ENCODE peak calls at places on chromosomes 4 and X, in six cellular contexts. B, F, C, D, K and W are unnamed samples.

GRCh38 chr4:139278956-139279722 is 886 bp downstream of the MGARP start:
- DNase-seq in D (peak), B (no peak), K (no peak), F (no peak), C (no peak), W (no peak)

GRCh38 chrX:65644621-65645287 is 22.7 kb upstream of the MSN start:
- DNase-seq in K (peak), B (no peak), D (no peak), C (peak), F (peak), W (peak)

GRCh38 chr4:5678977-5679376 is 29.4 kb downstream of the EVC2 start:
- DNase-seq in B (no peak), F (no peak), C (no peak), D (no peak), K (no peak), W (no peak)

GRCh38 chr4:26105372-26105771 is 191.4 kb downstream of the SMIM20 start:
- DNase-seq in C (no peak), B (no peak), D (no peak), F (no peak), K (peak), W (no peak)

GRCh38 chrX:43813898-43814297 is 68.4 kb downstream of the MAOB start:
- DNase-seq in C (no peak), F (no peak), B (no peak), K (peak), D (peak), W (no peak)

GRCh38 chrX:131816551-131817136 is 206.5 kb upstream of the STK26 start:
- DNase-seq in D (no peak), K (no peak), F (no peak), B (peak), C (no peak), W (peak)

GRCh38 chrX:46770817-46771163 is 11.9 kb upstream of the SLC9A7 start:
- DNase-seq in C (no peak), B (peak), K (peak), F (no peak), D (no peak), W (no peak)

GRCh38 chr4:167786504-167786903 is 305.8 kb upstream of the ANXA10 start:
- DNase-seq in C (no peak), B (no peak), K (no peak), D (no peak), F (no peak), W (no peak)

GRCh38 chrX:107714196-107714811 is 61.3 kb downstream of the TSC22D3 start:
- DNase-seq in B (no peak), D (no peak), F (no peak), K (peak), C (no peak), W (peak)

GRCh38 chr4:128379860-128380259 is 92.2 kb upstream of the PGRMC2 start:
- DNase-seq in F (peak), B (no peak), C (no peak), K (peak), D (peak), W (peak)

GRCh38 chr4:84573738-84574720 is 8.9 kb upstream of the CDS1 start:
- DNase-seq in D (no peak), K (no peak), B (no peak), F (no peak), C (no peak), W (no peak)

GRCh38 chr4:155854597-155855226 is 11.4 kb downstream of the ASIC5 start:
- DNase-seq in B (no peak), F (no peak), C (no peak), K (peak), D (no peak), W (no peak)

DNA sequence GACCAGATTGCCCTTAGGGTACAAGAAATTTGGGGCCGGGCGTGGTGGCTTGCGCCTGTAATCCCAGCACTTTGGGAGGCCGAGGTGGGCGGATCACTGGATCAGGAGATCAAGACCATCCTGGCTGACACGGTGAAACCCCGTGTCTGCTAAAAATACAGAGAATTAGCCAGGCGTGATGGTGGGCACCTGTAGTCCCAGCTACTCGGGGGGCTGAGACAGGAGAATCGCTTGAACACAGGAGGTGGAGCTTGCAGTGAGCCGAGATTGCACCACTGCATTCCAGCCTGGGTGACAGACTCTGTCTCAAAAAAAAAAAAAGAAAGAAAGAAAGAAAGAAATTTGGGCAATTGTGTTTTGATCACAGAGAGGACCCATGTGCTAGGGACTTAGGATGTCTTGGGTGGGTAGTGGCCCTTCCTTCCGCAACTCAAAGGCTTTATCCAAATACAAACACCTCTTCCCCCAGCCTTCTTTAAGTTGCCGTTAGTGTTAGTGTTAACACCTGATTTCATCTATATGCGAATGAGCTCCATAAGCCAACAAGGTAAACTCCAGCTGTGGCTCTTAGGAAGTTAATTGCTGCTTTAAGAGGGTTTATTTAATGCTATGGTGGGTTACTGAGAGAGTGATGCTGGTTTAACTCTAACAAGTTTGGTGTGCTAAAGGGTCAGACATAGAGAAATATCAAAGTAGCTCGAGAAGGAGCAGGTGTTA is 8.6 kb upstream of the CCDC110 start:
- DNase-seq in F (no peak), K (no peak), C (no peak), B (no peak), D (no peak), W (no peak)
- H3K4me3 ChIP-seq in F (no peak), K (no peak), C (no peak), B (no peak), D (no peak), W (no peak)

DNA sequence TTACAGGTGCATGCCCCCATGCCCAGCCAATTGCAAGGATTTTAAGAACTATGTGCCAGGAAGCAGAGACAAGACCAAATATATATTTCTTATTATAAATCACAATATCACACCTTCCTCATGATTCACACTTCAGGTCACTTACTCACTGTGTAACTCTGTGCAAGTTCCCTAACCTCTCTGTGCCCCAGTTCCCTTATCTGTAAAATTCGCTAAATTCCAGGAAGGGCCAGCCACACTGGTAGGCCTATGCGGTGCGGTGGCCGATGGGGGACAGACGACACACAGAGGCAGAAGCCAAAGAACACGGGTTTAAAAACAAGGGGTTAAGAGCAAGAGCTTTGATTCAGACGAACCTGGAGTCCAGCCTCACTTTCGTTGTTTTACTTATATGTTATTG is 2.8 kb downstream of the TRIM2 start:
- DNase-seq in D (no peak), K (no peak), C (no peak), F (no peak), B (no peak), W (no peak)
- H3K4me3 ChIP-seq in D (no peak), K (no peak), C (no peak), F (no peak), B (no peak), W (no peak)

DNA sequence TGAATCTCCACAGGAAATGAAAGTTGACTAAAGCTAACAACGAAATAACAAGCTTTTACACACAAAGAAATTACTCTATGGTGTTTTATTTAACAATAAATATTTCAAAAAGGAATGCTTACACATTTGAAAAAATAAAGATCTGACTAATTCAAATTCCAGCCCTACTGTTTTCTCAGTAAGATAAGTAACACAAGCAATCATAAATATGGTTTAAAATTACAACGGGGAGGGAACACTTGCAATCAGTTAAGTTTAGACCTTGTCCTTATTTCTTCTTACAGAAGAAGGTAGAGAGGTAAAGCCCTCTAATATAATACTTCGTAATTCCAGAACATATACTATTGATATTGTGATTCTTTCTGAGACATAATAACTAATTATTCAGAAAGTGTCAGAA is 158.5 kb downstream of the DHX15 start:
- DNase-seq in B (no peak), K (no peak), F (no peak), C (no peak), D (no peak), W (no peak)
- H3K4me3 ChIP-seq in B (no peak), K (no peak), F (no peak), C (no peak), D (no peak), W (no peak)

DNA sequence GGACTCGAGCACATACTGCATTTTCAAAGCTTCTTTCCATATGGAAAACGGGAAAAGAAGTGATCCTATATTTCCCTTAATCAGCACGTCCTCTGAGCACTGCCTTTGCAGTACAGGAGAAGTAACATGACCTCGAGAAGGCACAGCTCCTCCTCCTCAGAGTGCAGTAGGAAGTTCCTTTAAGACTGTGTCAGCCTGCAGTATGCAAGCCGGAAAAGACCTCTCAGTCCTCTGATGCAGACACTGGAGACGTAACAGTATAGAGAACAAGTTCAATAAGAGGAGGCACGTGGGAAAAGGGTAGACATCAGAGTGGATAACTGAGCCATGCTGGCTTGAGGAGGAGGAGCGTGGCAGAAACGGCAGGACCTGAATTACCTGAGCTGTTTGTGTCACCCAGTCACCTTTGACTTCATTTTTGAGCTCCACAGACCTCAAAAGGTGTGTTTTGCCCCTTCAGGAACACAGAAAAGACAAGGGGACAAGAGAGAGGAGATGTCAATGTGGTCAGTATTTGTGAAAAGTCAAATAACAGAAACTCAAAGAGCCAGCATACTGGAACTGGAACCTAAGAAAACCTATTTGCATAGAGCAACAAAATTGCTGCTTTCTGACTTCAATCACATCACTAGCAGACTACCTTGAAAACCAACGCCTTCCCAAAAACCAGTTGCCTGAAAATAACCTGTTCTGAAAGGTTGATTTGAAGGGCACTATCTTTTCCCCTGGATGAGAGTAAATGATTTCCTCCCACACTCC is 20.8 kb downstream of the IRF2 start:
- DNase-seq in F (no peak), D (no peak), C (no peak), K (peak), B (no peak), W (no peak)
- H3K4me3 ChIP-seq in F (no peak), D (no peak), C (no peak), K (no peak), B (no peak), W (no peak)

GRCh38 chr4:48989461-48990203 is 3.6 kb downstream of the CWH43 start:
- DNase-seq in D (no peak), K (no peak), C (no peak), F (no peak), B (no peak), W (no peak)

GRCh38 chr4:48986654-48987164 is 634 bp downstream of the CWH43 start:
- DNase-seq in C (no peak), B (no peak), K (no peak), F (no peak), D (no peak), W (no peak)

GRCh38 chr4:48979897-48980579 is 6.0 kb upstream of the CWH43 start:
- DNase-seq in B (no peak), D (no peak), C (no peak), K (no peak), F (no peak), W (no peak)

GRCh38 chr4:48985976-48986653 is at the start of gene CWH43:
- DNase-seq in K (no peak), D (peak), C (no peak), B (no peak), F (no peak), W (no peak)

DNA sequence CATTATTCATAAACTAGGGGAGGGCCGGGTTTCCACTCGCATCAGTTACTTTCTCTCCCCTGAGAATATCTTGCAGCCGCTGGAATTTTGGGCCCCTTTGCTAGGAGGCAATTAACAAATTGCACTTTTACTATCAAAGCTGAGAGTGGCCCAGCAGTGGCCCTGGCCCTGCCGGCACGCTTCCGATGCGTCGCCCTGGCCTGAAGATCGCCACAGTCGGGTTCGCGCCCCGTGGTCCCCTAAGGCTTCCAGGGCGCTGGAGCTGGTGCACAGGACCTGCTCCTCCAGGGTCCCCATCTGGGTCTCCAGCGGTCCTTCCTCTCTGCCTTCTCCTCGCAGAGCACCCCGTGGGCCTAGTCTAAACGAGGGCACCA is 486 bp upstream of the CWH43 start:
- DNase-seq in C (no peak), K (no peak), B (no peak), D (no peak), F (no peak), W (no peak)
- H3K4me3 ChIP-seq in C (peak), K (no peak), B (peak), D (peak), F (no peak), W (no peak)

GRCh38 chrX:138708268-138708667 is 3.2 kb downstream of the FGF13 start:
- DNase-seq in F (no peak), D (no peak), C (no peak), K (no peak), B (no peak), W (no peak)

GRCh38 chrX:138710311-138710791 is 1.2 kb downstream of the FGF13 start:
- DNase-seq in K (no peak), B (no peak), C (no peak), F (no peak), D (peak), W (no peak)

GRCh38 chrX:138711399-138712347 is at the start of gene FGF13:
- DNase-seq in K (no peak), B (no peak), D (peak), C (no peak), F (peak), W (no peak)

GRCh38 chrX:138709886-138710285 is 1.6 kb downstream of the FGF13 start:
- DNase-seq in F (no peak), C (no peak), B (no peak), K (no peak), D (peak), W (no peak)

DNA sequence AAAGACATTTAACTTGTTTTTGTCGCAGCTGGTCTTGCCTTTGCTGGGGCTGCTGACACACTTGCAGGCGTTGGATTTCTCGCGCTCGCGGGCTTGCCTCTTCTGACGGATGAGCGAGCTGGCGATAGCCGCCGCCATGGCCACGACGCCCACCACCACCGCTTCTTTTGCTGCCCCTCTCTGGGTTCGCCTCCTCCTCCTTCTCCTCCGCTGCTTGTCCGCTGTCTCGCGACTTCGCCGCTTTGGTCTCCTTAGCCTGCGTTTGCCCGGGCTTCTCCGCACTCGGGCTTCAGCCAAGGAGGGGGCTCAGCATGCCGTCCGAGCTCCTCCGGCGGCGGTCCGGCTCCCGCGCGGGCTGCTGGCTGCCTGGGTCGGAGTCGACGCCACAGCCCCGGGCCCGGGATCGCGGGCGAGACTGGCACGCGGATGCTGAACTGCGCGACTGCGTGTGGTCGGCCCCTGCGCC is 618 bp downstream of the FGF13 start:
- DNase-seq in F (peak), K (no peak), D (peak), C (peak), B (no peak), W (no peak)
- H3K4me3 ChIP-seq in F (no peak), K (peak), D (peak), C (no peak), B (peak), W (no peak)

DNA sequence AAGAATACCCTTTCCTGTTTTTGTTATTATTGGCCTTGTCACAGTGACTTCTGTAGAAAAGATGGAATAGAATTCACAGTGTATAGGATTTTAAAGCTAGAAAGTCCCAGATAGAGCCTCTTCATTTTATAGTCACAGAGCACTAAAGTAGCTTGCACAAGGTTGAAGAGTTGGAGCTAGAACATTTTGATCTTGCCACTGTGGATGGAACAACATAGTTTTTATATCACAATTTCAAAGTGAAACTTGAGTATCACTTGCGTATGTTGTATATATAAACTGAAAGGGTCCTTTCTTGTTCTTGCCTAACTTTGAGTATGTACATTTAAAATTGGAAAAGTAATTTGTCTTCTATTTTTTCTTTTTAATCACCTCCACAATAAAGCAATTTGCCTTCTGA is 2.7 kb downstream of the USO1 start:
- DNase-seq in D (no peak), K (no peak), F (no peak), B (no peak), C (no peak), W (no peak)
- H3K4me3 ChIP-seq in D (no peak), K (no peak), F (no peak), B (no peak), C (no peak), W (peak)

GRCh38 chr4:4385729-4386295 is 1.1 kb upstream of the NSG1 start:
- DNase-seq in K (no peak), D (peak), B (no peak), F (no peak), C (no peak), W (no peak)

GRCh38 chr4:4386736-4387392 is at the start of gene NSG1:
- DNase-seq in D (peak), B (no peak), K (peak), F (no peak), C (no peak), W (peak)

GRCh38 chr4:4384837-4385236 is 2.1 kb upstream of the NSG1 start:
- DNase-seq in B (no peak), F (no peak), D (peak), C (no peak), K (peak), W (no peak)

GRCh38 chr4:4387531-4388311 is 819 bp downstream of the NSG1 start:
- DNase-seq in C (no peak), K (peak), F (no peak), D (peak), B (no peak), W (no peak)

GRCh38 chr4:4386296-4386735 is 586 bp upstream of the NSG1 start:
- DNase-seq in B (no peak), C (no peak), D (peak), F (no peak), K (peak), W (peak)
- H3K4me3 ChIP-seq in B (peak), C (peak), D (peak), F (no peak), K (peak), W (peak)

DNA sequence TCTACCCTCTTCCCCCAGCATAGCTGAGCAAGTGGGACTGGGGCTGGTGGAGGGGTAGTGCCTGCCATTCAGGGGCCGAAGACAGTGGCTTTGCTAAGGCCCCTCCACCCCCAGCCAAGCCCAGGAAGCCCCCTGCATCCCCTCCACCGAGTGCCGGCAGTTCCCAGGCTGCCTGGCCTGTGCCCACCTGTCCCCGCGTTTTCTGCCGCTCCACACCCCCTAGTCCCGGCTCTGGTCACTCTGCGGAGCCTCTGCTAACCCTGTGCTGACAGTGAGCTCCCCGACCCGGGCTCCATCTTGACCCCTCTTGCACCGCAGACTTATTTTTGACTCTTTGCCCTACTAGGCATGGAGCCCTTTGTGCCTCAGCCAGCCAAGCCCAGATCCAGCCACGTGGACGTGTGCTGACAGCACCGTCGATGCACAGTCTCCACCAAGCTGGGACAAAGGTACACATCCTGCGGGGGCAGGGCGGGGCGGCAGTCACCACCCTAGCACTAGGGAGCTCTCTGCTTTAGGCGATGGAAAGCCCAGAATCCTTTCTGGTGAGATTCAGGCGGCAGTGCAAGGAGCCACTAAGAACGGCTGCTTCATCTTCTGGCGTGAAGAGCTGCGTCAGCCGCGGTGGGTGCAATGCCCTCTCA is 96.6 kb downstream of the PHKA2 start:
- DNase-seq in K (peak), F (no peak), B (no peak), D (peak), C (no peak), W (no peak)
- H3K4me3 ChIP-seq in K (no peak), F (no peak), B (no peak), D (peak), C (no peak), W (peak)